ENCODE peak calls at places on chromosomes 16 and 17, in seven cellular contexts. K is lung, Y is tibial artery, S is heart left ventricle, C is uterus, E is NCI-H774, O is SW 1271. F is an unnamed sample.

GRCh38 chr16:72023962-72024361 is 15.4 kb downstream of the DHODH start:
- DNase-seq in K (no peak), C (no peak), O (no peak), E (no peak), Y (peak), S (no peak), F (no peak)

GRCh38 chr16:3625911-3626732 is 14.7 kb upstream of the SLX4 start:
- DNase-seq in O (no peak), S (no peak), Y (no peak), C (no peak), K (no peak), E (no peak), F (no peak)

GRCh38 chr16:17331071-17331521 is 139.7 kb downstream of the XYLT1 start:
- DNase-seq in K (no peak), E (no peak), C (peak), O (no peak), Y (peak), S (peak), F (no peak)

GRCh38 chr17:40121191-40121885 is 433 bp upstream of the MSL1 start:
- DNase-seq in C (peak), E (peak), S (peak), Y (no peak), O (no peak), K (peak), F (peak)

GRCh38 chr16:30660424-30661251 is 2.4 kb downstream of the FBRS start:
- DNase-seq in Y (no peak), K (no peak), S (no peak), E (no peak), C (no peak), O (no peak), F (no peak)

GRCh38 chr17:77382966-77383612 is 242.3 kb downstream of the SEC14L1 start:
- DNase-seq in K (no peak), S (peak), Y (no peak), C (no peak), E (no peak), O (no peak), F (no peak)

GRCh38 chr17:32861979-32862378 is 14.9 kb downstream of the MYO1D start:
- DNase-seq in K (no peak), E (no peak), Y (no peak), S (no peak), C (no peak), O (no peak), F (no peak)

GRCh38 chr17:2017274-2017941 is 7.7 kb downstream of the RTN4RL1 start:
- DNase-seq in K (no peak), S (no peak), O (no peak), Y (no peak), E (no peak), C (no peak), F (no peak)

GRCh38 chr17:46266656-46267544 is 28.0 kb upstream of the LRRC37A start:
- DNase-seq in O (peak), C (peak), K (peak), S (peak), E (peak), Y (peak), F (peak)

GRCh38 chr17:83012873-83013778 is 66.3 kb upstream of the METRNL start:
- DNase-seq in E (no peak), C (no peak), K (no peak), O (no peak), Y (no peak), S (no peak), F (no peak)

GRCh38 chr16:81642107-81642436 is 137.0 kb upstream of the PLCG2 start:
- DNase-seq in E (no peak), Y (no peak), O (no peak), K (no peak), C (no peak), S (no peak), F (no peak)

GRCh38 chr17:66098040-66098439 is 93.9 kb downstream of the CEP112 start:
- DNase-seq in E (no peak), S (no peak), O (no peak), K (no peak), Y (no peak), C (no peak), F (no peak)

GRCh38 chr17:50174444-50174843 is 8.6 kb downstream of the SGCA start:
- DNase-seq in Y (no peak), S (peak), E (no peak), C (no peak), O (no peak), K (no peak), F (no peak)

GRCh38 chr16:54280751-54281150 is 5.8 kb downstream of the IRX3 start:
- DNase-seq in K (no peak), Y (peak), E (no peak), C (no peak), O (no peak), S (no peak), F (no peak)

GRCh38 chr17:7695586-7695985 is 7.3 kb downstream of the WRAP53 start:
- DNase-seq in E (no peak), Y (no peak), K (no peak), S (no peak), O (no peak), C (no peak), F (no peak)

F was measured in neural crest cell.